ENCODE peak calls at places on chromosomes 3 and 15, in nine cellular contexts. D is IMR-90, R is HCT116, B is adrenal gland, N is heart left ventricle, Y is psoas muscle, A is left ventricle myocardium inferior, Q is esophagus squamous epithelium, E is ascending aorta. X is an unnamed sample.

GRCh38 chr15:61659571-61660190 is 400.6 kb downstream of the VPS13C start:
- DNase-seq in E (no peak), Y (no peak), B (no peak), R (no peak), A (no peak), Q (no peak), N (no peak), D (no peak), X (no peak)

GRCh38 chr15:81291916-81292424 is 32.0 kb downstream of the STARD5 start:
- DNase-seq in Y (no peak), A (no peak), E (no peak), D (no peak), N (no peak), R (no peak), Q (no peak), B (no peak), X (no peak)

GRCh38 chr3:188734395-188734794 is 437.4 kb upstream of the TPRG1 start:
- DNase-seq in D (no peak), R (no peak), Q (no peak), E (no peak), B (no peak), N (peak; percentile 24), Y (no peak), A (no peak), X (no peak)

GRCh38 chr3:169350228-169350627 is 313.3 kb downstream of the MECOM start:
- DNase-seq in B (no peak), N (no peak), E (no peak), R (no peak), A (no peak), D (no peak), Y (no peak), Q (no peak), X (no peak)

GRCh38 chr3:114299421-114299820 is 5.6 kb downstream of the TIGIT start:
- DNase-seq in Y (no peak), D (no peak), R (peak; percentile 37), E (no peak), B (no peak), N (peak; percentile 33), Q (no peak), A (no peak), X (no peak)

GRCh38 chr15:68508485-68509189 is 70.2 kb upstream of the CORO2B start:
- DNase-seq in B (peak; percentile 35), D (no peak), E (no peak), Q (no peak), A (no peak), Y (no peak), N (no peak), R (no peak), X (no peak)

GRCh38 chr3:19598870-19599269 is 335.1 kb downstream of the EFHB start:
- DNase-seq in E (no peak), Y (no peak), R (no peak), Q (no peak), D (no peak), A (no peak), N (no peak), B (no peak), X (no peak)

GRCh38 chr15:23548071-23548470 is 17.4 kb upstream of the MKRN3 start:
- DNase-seq in Q (no peak), N (no peak), R (no peak), B (no peak), E (no peak), Y (no peak), D (no peak), A (no peak), X (no peak)

GRCh38 chr3:23129817-23130216 is 73.3 kb upstream of the UBE2E2 start:
- DNase-seq in B (no peak), D (no peak), N (no peak), A (no peak), E (no peak), Q (no peak), R (no peak), Y (no peak), X (no peak)

DNA sequence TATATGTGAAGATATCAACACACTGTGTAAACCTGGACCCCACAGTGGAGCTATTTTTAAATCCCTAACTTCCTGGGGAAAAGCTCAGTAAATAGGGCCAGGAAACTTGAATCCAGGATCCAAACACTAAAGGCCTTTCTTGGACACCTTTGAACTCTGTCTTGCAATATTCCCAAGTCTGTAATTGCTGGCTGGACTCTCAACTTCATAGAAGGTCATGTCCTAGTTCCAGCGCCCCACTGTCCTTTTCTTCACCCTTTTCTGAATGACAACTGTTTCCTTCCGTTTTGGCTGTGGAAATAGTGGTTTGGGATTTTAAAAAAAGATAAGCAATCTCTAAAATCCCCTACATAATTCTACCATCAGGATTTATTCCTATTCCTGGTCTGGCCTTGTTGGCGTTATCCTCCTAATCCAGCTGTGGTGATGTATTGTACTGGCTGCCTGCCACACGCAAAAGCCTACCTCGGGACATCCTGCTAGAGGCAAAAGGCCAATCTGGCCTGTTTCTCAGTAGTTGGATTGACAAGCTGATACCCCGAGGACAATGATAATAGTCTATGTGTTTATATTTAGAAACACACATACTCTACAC is 440.2 kb upstream of the DPH6 start:
- DNase-seq in E (no peak), N (peak; percentile 81), R (no peak), A (peak; percentile 76), Q (no peak), D (peak; percentile 4), B (peak; percentile 83), Y (peak; percentile 17), X (peak; percentile 20)
- H3K4me3 ChIP-seq in E (no peak overlapping the region), N (no peak overlapping the region), R (no peak overlapping the region), A (no peak overlapping the region), Q (no peak overlapping the region), D (no peak overlapping the region), B (no peak overlapping the region), Y (no peak overlapping the region), X (no peak overlapping the region)

GRCh38 chr3:168095611-168096209 is at the start of gene GOLIM4:
- DNase-seq in E (peak; percentile 88), D (peak; percentile 97), N (peak; percentile 98), Y (peak; percentile 96), B (peak; percentile 98), A (peak; percentile 96), Q (peak; percentile 84), R (peak; percentile 92), X (peak; percentile 91)
- TF ChIP-seq CTCF in E (no peak), D (no peak), N (peak; percentile 44), Y (peak; percentile 6), B (no peak), A (peak; percentile 7), Q (no peak), R (no peak), X (no peak)

DNA sequence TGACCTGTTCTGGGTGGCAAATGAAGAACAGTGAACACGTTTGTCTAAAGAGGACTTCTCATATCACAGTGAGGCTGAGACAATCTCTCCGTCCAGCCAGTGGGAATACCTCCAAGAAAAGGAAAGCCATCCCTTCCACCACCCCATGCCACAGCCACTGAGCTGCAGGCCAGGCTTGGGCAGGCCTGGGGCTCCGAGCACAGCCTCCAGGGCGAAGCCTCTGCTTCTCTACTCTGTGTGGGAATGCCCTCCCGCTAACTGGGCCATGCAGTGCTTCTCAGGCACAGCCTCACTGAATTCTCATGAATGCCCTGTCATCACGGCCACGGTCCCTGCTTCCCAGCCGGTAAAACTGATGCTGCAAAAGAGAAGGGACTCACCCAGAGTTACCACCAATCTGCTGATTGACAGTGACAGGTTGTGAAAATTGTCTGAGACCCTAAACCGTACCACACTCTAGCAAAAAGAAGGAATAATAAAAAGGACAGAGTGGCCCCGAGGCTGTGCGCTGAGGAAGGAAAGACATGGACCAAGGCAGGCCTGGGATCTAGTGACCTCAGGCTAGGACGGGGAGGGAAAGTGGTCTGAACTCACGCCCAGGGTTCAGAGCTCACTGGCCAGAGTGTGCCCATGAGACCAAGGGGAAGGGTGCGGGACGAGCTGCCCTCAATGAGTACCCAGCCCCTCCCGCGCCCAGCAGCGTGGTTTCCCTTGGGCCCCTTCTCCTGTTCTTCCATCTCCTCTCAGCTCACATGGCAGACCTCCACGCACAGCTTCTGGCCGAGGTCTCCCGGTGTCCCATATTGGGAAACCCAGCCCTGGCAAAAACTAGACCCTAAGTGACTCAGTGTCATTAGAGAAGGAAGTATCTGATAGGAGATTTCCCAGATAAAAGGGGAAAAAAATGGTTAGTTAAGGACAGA is 52.8 kb downstream of the DHX30 start:
- DNase-seq in N (no peak), B (peak; percentile 65), Y (peak; percentile 61), E (no peak), R (no peak), Q (no peak), A (no peak), D (no peak), X (no peak)
- H3K36me3 ChIP-seq in N (peaks cover 98% of the 10 kb centered on the region), B (peaks cover 51% of the 10 kb centered on the region), Y (peaks cover 3% of the 10 kb centered on the region), E (peaks cover 86% of the 10 kb centered on the region), R (peaks cover 2% of the 10 kb centered on the region), Q (peaks cover 28% of the 10 kb centered on the region), A (peaks cover 94% of the 10 kb centered on the region), D (peaks cover 77% of the 10 kb centered on the region), X (no peaks in the 10 kb centered on the region)

DNA sequence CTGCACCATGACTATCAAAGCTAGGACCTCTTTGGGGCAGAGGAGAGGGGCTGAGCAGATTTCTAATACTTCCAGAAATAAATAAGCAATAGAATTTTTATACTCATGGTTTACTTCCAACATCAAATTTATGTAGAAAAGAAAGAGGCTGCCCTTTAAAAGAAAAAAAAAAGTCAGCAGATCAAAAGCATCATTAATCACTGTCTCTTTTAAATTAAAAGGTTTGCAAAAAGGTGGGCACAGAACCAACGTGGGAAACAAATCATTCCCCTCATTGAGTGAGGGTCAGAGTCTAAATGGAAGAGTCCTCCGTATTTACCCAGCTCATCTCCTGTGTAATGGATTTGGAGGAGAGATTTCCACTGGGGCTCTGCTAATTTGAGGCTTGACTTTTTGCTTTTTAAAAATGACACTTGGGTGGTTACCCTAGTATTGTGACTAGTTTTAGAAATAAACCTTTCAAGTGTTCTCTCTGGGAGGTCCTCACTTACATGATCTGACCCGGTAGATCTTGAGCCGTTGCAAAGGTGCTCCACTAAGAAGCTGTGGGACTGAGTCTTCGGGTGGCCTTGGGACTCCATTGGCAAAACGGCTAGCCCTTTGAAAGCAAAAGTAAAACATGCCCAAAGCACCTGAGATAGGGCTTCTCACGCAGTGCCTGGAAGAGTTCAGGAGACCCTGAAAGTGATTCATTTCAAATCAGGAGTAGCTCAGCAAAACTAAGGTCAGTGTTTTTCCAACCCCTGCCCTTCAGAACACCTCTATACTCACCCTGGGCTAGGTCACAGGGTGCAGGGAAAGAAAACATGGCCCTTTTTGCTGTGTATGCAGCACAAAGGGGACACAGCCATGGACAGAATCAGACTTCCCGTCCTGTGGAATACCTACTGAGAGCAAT is 320.9 kb downstream of the FOXP1 start:
- DNase-seq in B (no peak), N (no peak), D (no peak), Q (no peak), Y (no peak), E (no peak), A (no peak), R (no peak), X (no peak)
- H3K4me3 ChIP-seq in B (peak overlapping the region; percentile 37), N (no peak overlapping the region), D (no peak overlapping the region), Q (no peak overlapping the region), Y (no peak overlapping the region), E (no peak overlapping the region), A (no peak overlapping the region), R (no peak overlapping the region), X (no peak overlapping the region)

DNA sequence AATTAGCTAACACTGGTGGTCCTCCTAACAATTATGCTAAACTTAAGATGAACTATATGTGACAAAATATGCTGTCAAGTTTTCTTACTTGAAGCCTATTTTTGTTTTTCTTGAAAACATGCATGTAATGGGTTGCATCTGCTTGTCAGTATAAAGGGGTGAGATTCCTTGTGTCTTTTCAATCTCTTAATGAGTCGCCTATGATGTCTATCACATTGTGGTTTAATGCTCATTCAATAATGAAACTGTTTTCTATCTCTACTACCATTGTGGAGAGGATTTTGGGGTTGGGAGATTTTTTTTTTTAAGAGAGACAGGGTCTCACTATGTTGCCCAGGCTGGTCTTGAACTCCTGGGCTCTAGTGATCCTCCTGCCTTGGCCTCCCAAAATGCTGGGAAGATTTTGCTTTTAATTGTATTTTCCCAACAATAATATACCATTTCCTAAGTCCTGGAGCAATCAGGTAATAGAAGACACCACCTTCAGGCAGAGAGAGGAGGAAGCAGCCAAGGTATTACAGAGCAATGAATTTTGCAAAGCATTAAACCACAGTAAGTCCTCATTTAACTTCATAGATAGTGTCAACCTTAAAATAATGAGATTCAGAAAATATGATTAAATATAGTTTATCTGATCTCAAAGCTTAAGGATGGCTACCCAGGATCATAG is 17.4 kb upstream of the TRMT10C start:
- DNase-seq in R (no peak), Q (no peak), D (no peak), E (no peak), Y (no peak), A (no peak), B (no peak), N (no peak), X (no peak)
- TF ChIP-seq CTCF in R (no peak), Q (no peak), D (no peak), E (no peak), Y (peak; percentile 8), A (no peak), B (no peak), N (no peak), X (no peak)